ENCODE peak calls at places on chromosome 3, in nine cellular contexts. D, Z, K, M, A, X, C, Q and U are unnamed samples.

GRCh38 chr3:127590282-127590592 is 296 bp downstream of the TPRA1 start:
- DNase-seq in M (no peak), Q (peak; percentile 29), D (no peak), Z (no peak), K (no peak), X (no peak), C (no peak), A (no peak), U (no peak)

GRCh38 chr3:95725770-95726169 is 1088.6 kb upstream of the EPHA6 start:
- DNase-seq in Z (no peak), X (no peak), A (no peak), Q (no peak), D (no peak), M (no peak), K (no peak), C (no peak), U (no peak)

GRCh38 chr3:61858054-61858453 is 296.7 kb downstream of the PTPRG start:
- DNase-seq in X (no peak), K (peak; percentile 60), C (no peak), A (no peak), D (no peak), Z (peak; percentile 74), Q (no peak), M (peak; percentile 36), U (no peak)

GRCh38 chr3:39917060-39917773 is 107.8 kb downstream of the MYRIP start:
- DNase-seq in Q (no peak), D (no peak), X (no peak), Z (peak; percentile 24), A (no peak), M (no peak), C (no peak), K (peak; percentile 57), U (peak; percentile 63)

GRCh38 chr3:142976621-142977398 is 13.3 kb upstream of the PAQR9 start:
- DNase-seq in D (no peak), K (peak; percentile 94), M (no peak), C (peak; percentile 89), X (peak; percentile 89), Q (peak; percentile 42), A (no peak), Z (peak; percentile 95), U (peak; percentile 80)

GRCh38 chr3:77096966-77097890 is 57.3 kb downstream of the ROBO2 start:
- DNase-seq in K (no peak), Z (peak; percentile 7), Q (no peak), X (no peak), A (no peak), D (no peak), C (no peak), M (no peak), U (no peak)

GRCh38 chr3:129732200-129732876 is 125.9 kb upstream of the PLXND1 start:
- DNase-seq in K (no peak), Q (no peak), A (no peak), Z (no peak), M (no peak), D (no peak), X (no peak), C (no peak), U (no peak)

GRCh38 chr3:172260381-172260780 is 187.9 kb downstream of the GHSR start:
- DNase-seq in M (no peak), A (no peak), D (no peak), K (peak; percentile 68), X (no peak), C (no peak), Q (no peak), Z (peak; percentile 52), U (no peak)

GRCh38 chr3:45617430-45618080 is 23.0 kb downstream of the LIMD1 start:
- DNase-seq in M (no peak), C (no peak), D (no peak), Q (no peak), A (no peak), K (no peak), X (no peak), Z (no peak), U (no peak)

GRCh38 chr3:171055336-171056178 is 29.0 kb upstream of the SLC2A2 start:
- DNase-seq in Z (peak; percentile 60), K (peak; percentile 79), X (no peak), Q (no peak), D (no peak), C (no peak), A (no peak), M (no peak), U (peak; percentile 70)

GRCh38 chr3:69838696-69839515 is 99.6 kb downstream of the MITF start:
- DNase-seq in D (no peak), K (no peak), Z (no peak), Q (no peak), C (no peak), M (peak; percentile 53), X (no peak), A (no peak), U (no peak)

GRCh38 chr3:127618891-127619290 is 10.1 kb upstream of the PODXL2 start:
- DNase-seq in D (no peak), C (no peak), A (no peak), K (no peak), Z (no peak), Q (no peak), X (no peak), M (no peak), U (no peak)

GRCh38 chr3:146851665-146852064 is 246.5 kb upstream of the PLSCR5 start:
- DNase-seq in C (no peak), A (no peak), Q (no peak), K (no peak), Z (no peak), M (no peak), D (no peak), X (no peak), U (no peak)

GRCh38 chr3:54874816-54875556 is 52.9 kb downstream of the LRTM1 start:
- DNase-seq in C (no peak), Z (no peak), D (no peak), A (no peak), M (no peak), K (no peak), Q (no peak), X (no peak), U (no peak)

GRCh38 chr3:100252006-100252405 is 8.8 kb upstream of the TBC1D23 start:
- DNase-seq in D (no peak), C (no peak), M (no peak), Q (no peak), K (no peak), A (no peak), Z (no peak), X (no peak), U (no peak)

GRCh38 chr3:194682651-194683310 is 2.9 kb upstream of the FAM43A start:
- DNase-seq in C (peak; percentile 91), D (peak; percentile 58), M (peak; percentile 87), Z (peak; percentile 93), K (peak; percentile 92), X (peak; percentile 60), A (peak; percentile 93), Q (peak; percentile 76), U (peak; percentile 56)

GRCh38 chr3:194680888-194681615 is 4.6 kb upstream of the FAM43A start:
- DNase-seq in M (no peak), Z (no peak), Q (no peak), X (no peak), D (no peak), A (no peak), K (no peak), C (no peak), U (no peak)

GRCh38 chr3:194685050-194685722 is 497 bp upstream of the FAM43A start:
- DNase-seq in X (no peak), Q (no peak), Z (no peak), K (no peak), C (no peak), D (no peak), A (no peak), M (no peak), U (no peak)

GRCh38 chr3:194683431-194683830 is 2.3 kb upstream of the FAM43A start:
- DNase-seq in C (no peak), X (no peak), D (no peak), Q (no peak), Z (peak; percentile 17), M (no peak), K (no peak), A (no peak), U (no peak)

GRCh38 chr3:194682189-194682588 is 3.5 kb upstream of the FAM43A start:
- DNase-seq in Z (no peak), C (no peak), A (no peak), Q (no peak), X (no peak), D (no peak), M (no peak), K (no peak), U (no peak)
- H3K4me3 ChIP-seq in Z (no peak overlapping the region), C (peak overlapping the region; percentile 15), A (no peak overlapping the region), Q (no peak overlapping the region), X (no peak overlapping the region), D (no peak overlapping the region), M (no peak overlapping the region), K (no peak overlapping the region), U (no peak overlapping the region)

DNA sequence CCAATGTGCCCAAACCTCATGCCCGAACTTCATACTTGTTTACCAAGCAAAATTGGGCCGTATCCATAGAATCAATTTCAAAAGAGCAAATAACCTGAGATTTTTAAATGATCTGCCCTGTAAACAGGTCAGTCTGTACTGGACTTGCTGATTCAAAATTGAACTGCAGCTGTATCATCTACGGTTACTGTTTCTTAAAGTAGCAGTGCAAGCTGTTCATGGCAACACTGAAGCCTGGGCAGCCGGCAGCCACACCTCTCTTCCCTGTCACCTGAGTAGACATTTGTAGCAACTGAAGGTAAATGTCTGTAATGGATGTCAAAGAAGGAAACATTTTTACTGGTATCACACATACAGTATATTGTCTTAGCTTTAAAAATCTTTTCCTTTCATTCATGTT is 10.6 kb downstream of the EIF4E3 start:
- DNase-seq in Z (no peak), Q (no peak), M (no peak), A (no peak), C (no peak), X (no peak), D (no peak), K (no peak), U (no peak)
- TF ChIP-seq CTCF in Z (no peak), Q (no peak), M (no peak), A (no peak), C (no peak), X (no peak), D (no peak), K (no peak), U (no peak)

GRCh38 chr3:147924755-147925154 is 515.6 kb downstream of the ZIC1 start:
- DNase-seq in D (no peak), C (no peak), X (no peak), Q (no peak), Z (no peak), A (no peak), M (no peak), K (no peak), U (no peak)

GRCh38 chr3:147934316-147935188 is 525.4 kb downstream of the ZIC1 start:
- DNase-seq in Q (no peak), A (peak; percentile 56), C (no peak), X (no peak), K (no peak), D (no peak), M (no peak), Z (no peak), U (no peak)

GRCh38 chr3:147925272-147925671 is 516.1 kb downstream of the ZIC1 start:
- DNase-seq in M (no peak), X (no peak), D (no peak), Z (no peak), K (peak; percentile 23), Q (no peak), C (no peak), A (no peak), U (no peak)

GRCh38 chr3:147930417-147930816 is 521.3 kb downstream of the ZIC1 start:
- DNase-seq in K (peak; percentile 64), Q (no peak), X (no peak), D (peak; percentile 23), M (no peak), C (no peak), Z (peak; percentile 69), A (no peak), U (peak; percentile 67)
- H3K4me3 ChIP-seq in K (no peak overlapping the region), Q (no peak overlapping the region), X (no peak overlapping the region), D (no peak overlapping the region), M (no peak overlapping the region), C (no peak overlapping the region), Z (no peak overlapping the region), A (no peak overlapping the region), U (no peak overlapping the region)

GRCh38 chr3:14113964-14114667 is 10.6 kb downstream of the CHCHD4 start:
- DNase-seq in A (peak; percentile 66), K (no peak), X (no peak), Z (no peak), D (no peak), C (no peak), M (no peak), Q (no peak), U (no peak)
- TF ChIP-seq CTCF in A (peak; percentile 77), K (no peak), X (no peak), Z (peak; percentile 14), D (peak; percentile 25), C (peak; percentile 18), M (no peak), Q (no peak), U (peak; percentile 54)